ENCODE peak calls at places on chromosomes 7 and 10, in seven cellular contexts. One of them, this sample, is unnamed.

GRCh38 chr7:142685877-142686508 is 63.3 kb upstream of the PRSS1 start:
- DNase-seq in CD4-positive, alpha-beta memory T cell: no peak
- DNase-seq in thoracic aorta: no peak
- DNase-seq in body of pancreas: no peak
- DNase-seq in tibial artery: no peak
- DNase-seq in cardiac muscle cell: no peak
- DNase-seq in effector memory CD4-positive, alpha-beta T cell: no peak
- DNase-seq in this sample: no peak

GRCh38 chr7:23808421-23808820 is 98.4 kb downstream of the STK31 start:
- DNase-seq in body of pancreas: no peak
- DNase-seq in thoracic aorta: no peak
- DNase-seq in cardiac muscle cell: no peak
- DNase-seq in tibial artery: no peak
- DNase-seq in CD4-positive, alpha-beta memory T cell: no peak
- DNase-seq in effector memory CD4-positive, alpha-beta T cell: no peak
- DNase-seq in this sample: no peak

GRCh38 chr7:44969049-44969700 is 9.6 kb downstream of the MYO1G start:
- DNase-seq in cardiac muscle cell: no peak
- DNase-seq in CD4-positive, alpha-beta memory T cell: no peak
- DNase-seq in effector memory CD4-positive, alpha-beta T cell: no peak
- DNase-seq in thoracic aorta: no peak
- DNase-seq in tibial artery: no peak
- DNase-seq in body of pancreas: no peak
- DNase-seq in this sample: no peak

GRCh38 chr10:119256030-119256429 is 48.7 kb downstream of the GRK5 start:
- DNase-seq in effector memory CD4-positive, alpha-beta T cell: no peak
- DNase-seq in tibial artery: no peak
- DNase-seq in cardiac muscle cell: no peak
- DNase-seq in CD4-positive, alpha-beta memory T cell: no peak
- DNase-seq in thoracic aorta: no peak
- DNase-seq in body of pancreas: no peak
- DNase-seq in this sample: no peak

GRCh38 chr7:159045839-159046238 is 98.8 kb downstream of the VIPR2 start:
- DNase-seq in body of pancreas: no peak
- DNase-seq in cardiac muscle cell: no peak
- DNase-seq in thoracic aorta: no peak
- DNase-seq in CD4-positive, alpha-beta memory T cell: no peak
- DNase-seq in tibial artery: no peak
- DNase-seq in effector memory CD4-positive, alpha-beta T cell: no peak
- DNase-seq in this sample: no peak

GRCh38 chr10:72251635-72252034 is 22.1 kb upstream of the DDIT4 start:
- DNase-seq in effector memory CD4-positive, alpha-beta T cell: no peak
- DNase-seq in CD4-positive, alpha-beta memory T cell: no peak
- DNase-seq in thoracic aorta: no peak
- DNase-seq in tibial artery: no peak
- DNase-seq in cardiac muscle cell: no peak
- DNase-seq in body of pancreas: no peak
- DNase-seq in this sample: no peak

GRCh38 chr7:29877196-29877595 is 70.9 kb downstream of the WIPF3 start:
- DNase-seq in CD4-positive, alpha-beta memory T cell: no peak
- DNase-seq in body of pancreas: no peak
- DNase-seq in cardiac muscle cell: peak; percentile 22
- DNase-seq in tibial artery: no peak
- DNase-seq in effector memory CD4-positive, alpha-beta T cell: no peak
- DNase-seq in thoracic aorta: no peak
- DNase-seq in this sample: no peak

GRCh38 chr7:155802906-155803417 is 9.3 kb downstream of the SHH start:
- DNase-seq in tibial artery: no peak
- DNase-seq in body of pancreas: no peak
- DNase-seq in thoracic aorta: no peak
- DNase-seq in effector memory CD4-positive, alpha-beta T cell: no peak
- DNase-seq in cardiac muscle cell: no peak
- DNase-seq in CD4-positive, alpha-beta memory T cell: no peak
- DNase-seq in this sample: peak; percentile 35

GRCh38 chr7:139691253-139691781 is 86.5 kb downstream of the HIPK2 start:
- DNase-seq in thoracic aorta: no peak
- DNase-seq in cardiac muscle cell: peak; percentile 56
- DNase-seq in CD4-positive, alpha-beta memory T cell: no peak
- DNase-seq in effector memory CD4-positive, alpha-beta T cell: no peak
- DNase-seq in body of pancreas: peak; percentile 96
- DNase-seq in tibial artery: no peak
- DNase-seq in this sample: no peak

GRCh38 chr10:36446873-36447272 is 678.5 kb upstream of the ANKRD30A start:
- DNase-seq in tibial artery: no peak
- DNase-seq in body of pancreas: peak; percentile 52
- DNase-seq in cardiac muscle cell: peak; percentile 37
- DNase-seq in effector memory CD4-positive, alpha-beta T cell: no peak
- DNase-seq in thoracic aorta: no peak
- DNase-seq in CD4-positive, alpha-beta memory T cell: no peak
- DNase-seq in this sample: no peak

GRCh38 chr7:41886906-41887311 is 184.0 kb upstream of the INHBA start:
- DNase-seq in tibial artery: peak; percentile 70
- DNase-seq in body of pancreas: peak; percentile 16
- DNase-seq in thoracic aorta: peak; percentile 11
- DNase-seq in cardiac muscle cell: peak; percentile 95
- DNase-seq in effector memory CD4-positive, alpha-beta T cell: no peak
- DNase-seq in CD4-positive, alpha-beta memory T cell: no peak
- DNase-seq in this sample: no peak

GRCh38 chr7:90345548-90346319 is 782 bp upstream of the GTPBP10 start:
- DNase-seq in thoracic aorta: no peak
- DNase-seq in tibial artery: no peak
- DNase-seq in cardiac muscle cell: peak; percentile 64
- DNase-seq in body of pancreas: peak; percentile 9
- DNase-seq in effector memory CD4-positive, alpha-beta T cell: no peak
- DNase-seq in CD4-positive, alpha-beta memory T cell: no peak
- DNase-seq in this sample: no peak

GRCh38 chr10:36888925-36889573 is 236.3 kb upstream of the ANKRD30A start:
- DNase-seq in thoracic aorta: no peak
- DNase-seq in CD4-positive, alpha-beta memory T cell: peak; percentile 8
- DNase-seq in effector memory CD4-positive, alpha-beta T cell: no peak
- DNase-seq in tibial artery: no peak
- DNase-seq in body of pancreas: peak; percentile 30
- DNase-seq in cardiac muscle cell: peak; percentile 7
- DNase-seq in this sample: no peak

GRCh38 chr7:16668978-16669377 is 23.0 kb downstream of the BZW2 start:
- DNase-seq in body of pancreas: no peak
- DNase-seq in CD4-positive, alpha-beta memory T cell: no peak
- DNase-seq in cardiac muscle cell: peak; percentile 49
- DNase-seq in thoracic aorta: no peak
- DNase-seq in tibial artery: no peak
- DNase-seq in effector memory CD4-positive, alpha-beta T cell: no peak
- DNase-seq in this sample: no peak

GRCh38 chr10:15742102-15742501 is 22.4 kb upstream of the ITGA8 start:
- DNase-seq in tibial artery: no peak
- DNase-seq in CD4-positive, alpha-beta memory T cell: no peak
- DNase-seq in body of pancreas: no peak
- DNase-seq in effector memory CD4-positive, alpha-beta T cell: no peak
- DNase-seq in thoracic aorta: no peak
- DNase-seq in cardiac muscle cell: no peak
- DNase-seq in this sample: no peak

GRCh38 chr7:52475192-52475591 is 560.2 kb upstream of the POM121L12 start:
- DNase-seq in thoracic aorta: no peak
- DNase-seq in CD4-positive, alpha-beta memory T cell: no peak
- DNase-seq in tibial artery: no peak
- DNase-seq in body of pancreas: no peak
- DNase-seq in effector memory CD4-positive, alpha-beta T cell: no peak
- DNase-seq in cardiac muscle cell: no peak
- DNase-seq in this sample: no peak
- H3K4me3 ChIP-seq in thoracic aorta: no peak overlapping the region
- H3K4me3 ChIP-seq in CD4-positive, alpha-beta memory T cell: no peak overlapping the region
- H3K4me3 ChIP-seq in tibial artery: no peak overlapping the region
- H3K4me3 ChIP-seq in body of pancreas: no peak overlapping the region
- H3K4me3 ChIP-seq in effector memory CD4-positive, alpha-beta T cell: no peak overlapping the region
- H3K4me3 ChIP-seq in cardiac muscle cell: no peak overlapping the region
- H3K4me3 ChIP-seq in this sample: no peak overlapping the region

DNA sequence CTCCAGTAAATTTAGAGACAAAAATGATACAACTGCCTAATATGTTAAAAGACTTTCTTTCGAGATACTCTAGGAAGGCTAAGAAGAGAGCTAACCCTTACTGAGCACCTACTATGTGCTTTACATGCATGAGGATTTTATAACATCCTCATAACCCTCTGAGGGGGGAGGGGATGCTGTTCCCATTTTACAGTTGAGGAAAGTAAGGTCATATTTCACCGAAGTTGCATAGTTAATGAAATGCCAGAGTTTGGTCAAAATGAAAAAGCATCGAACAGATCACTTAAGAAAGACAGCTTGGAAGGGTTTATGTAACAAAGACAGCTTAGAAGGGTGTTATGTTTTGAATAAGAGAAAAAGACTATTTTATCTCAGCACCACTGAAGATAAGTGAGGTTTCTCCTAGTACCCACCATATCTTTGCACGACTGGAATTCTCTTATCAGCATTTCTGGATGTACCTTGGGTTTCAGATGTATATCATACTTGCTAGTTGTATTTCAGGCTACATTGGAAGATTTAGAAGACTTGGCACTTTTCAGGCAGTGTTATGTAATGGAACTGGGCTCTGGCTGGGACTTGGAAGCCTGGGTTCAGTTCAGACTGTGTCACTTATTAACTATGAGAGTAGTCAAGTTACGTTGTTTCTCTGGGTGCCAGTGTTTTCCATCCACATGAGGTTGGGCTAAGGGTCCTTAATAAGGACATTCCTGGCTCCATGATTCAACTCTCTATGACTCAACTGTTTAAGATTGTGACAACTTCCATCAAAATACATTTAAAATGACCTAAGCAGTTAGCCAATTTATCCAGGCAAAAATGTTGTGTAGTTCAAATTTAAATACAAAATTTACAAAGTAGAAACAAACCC is 6.0 kb downstream of the RHOBTB1 start:
- DNase-seq in cardiac muscle cell: peak; percentile 38
- DNase-seq in effector memory CD4-positive, alpha-beta T cell: no peak
- DNase-seq in CD4-positive, alpha-beta memory T cell: no peak
- DNase-seq in thoracic aorta: peak; percentile 19
- DNase-seq in body of pancreas: peak; percentile 13
- DNase-seq in tibial artery: peak; percentile 47
- DNase-seq in this sample: no peak
- H3K27ac ChIP-seq in cardiac muscle cell: no peak overlapping the region
- H3K27ac ChIP-seq in effector memory CD4-positive, alpha-beta T cell: no peak overlapping the region
- H3K27ac ChIP-seq in CD4-positive, alpha-beta memory T cell: no peak overlapping the region
- H3K27ac ChIP-seq in thoracic aorta: peak overlapping the region; percentile 58
- H3K27ac ChIP-seq in body of pancreas: peak overlapping the region; percentile 49
- H3K27ac ChIP-seq in tibial artery: peak overlapping the region; percentile 97
- H3K27ac ChIP-seq in this sample: peak overlapping the region; percentile 54

GRCh38 chr7:100825215-100825671 is 2.1 kb downstream of the EPHB4 start:
- DNase-seq in cardiac muscle cell: no peak
- DNase-seq in CD4-positive, alpha-beta memory T cell: no peak
- DNase-seq in effector memory CD4-positive, alpha-beta T cell: no peak
- DNase-seq in body of pancreas: no peak
- DNase-seq in thoracic aorta: no peak
- DNase-seq in tibial artery: no peak
- DNase-seq in this sample: no peak
- H3K4me3 ChIP-seq in cardiac muscle cell: peak overlapping the region; percentile 95
- H3K4me3 ChIP-seq in CD4-positive, alpha-beta memory T cell: no peak overlapping the region
- H3K4me3 ChIP-seq in effector memory CD4-positive, alpha-beta T cell: no peak overlapping the region
- H3K4me3 ChIP-seq in body of pancreas: no peak overlapping the region
- H3K4me3 ChIP-seq in thoracic aorta: peak overlapping the region; percentile 71
- H3K4me3 ChIP-seq in tibial artery: peak overlapping the region; percentile 57
- H3K4me3 ChIP-seq in this sample: peak overlapping the region; percentile 72

DNA sequence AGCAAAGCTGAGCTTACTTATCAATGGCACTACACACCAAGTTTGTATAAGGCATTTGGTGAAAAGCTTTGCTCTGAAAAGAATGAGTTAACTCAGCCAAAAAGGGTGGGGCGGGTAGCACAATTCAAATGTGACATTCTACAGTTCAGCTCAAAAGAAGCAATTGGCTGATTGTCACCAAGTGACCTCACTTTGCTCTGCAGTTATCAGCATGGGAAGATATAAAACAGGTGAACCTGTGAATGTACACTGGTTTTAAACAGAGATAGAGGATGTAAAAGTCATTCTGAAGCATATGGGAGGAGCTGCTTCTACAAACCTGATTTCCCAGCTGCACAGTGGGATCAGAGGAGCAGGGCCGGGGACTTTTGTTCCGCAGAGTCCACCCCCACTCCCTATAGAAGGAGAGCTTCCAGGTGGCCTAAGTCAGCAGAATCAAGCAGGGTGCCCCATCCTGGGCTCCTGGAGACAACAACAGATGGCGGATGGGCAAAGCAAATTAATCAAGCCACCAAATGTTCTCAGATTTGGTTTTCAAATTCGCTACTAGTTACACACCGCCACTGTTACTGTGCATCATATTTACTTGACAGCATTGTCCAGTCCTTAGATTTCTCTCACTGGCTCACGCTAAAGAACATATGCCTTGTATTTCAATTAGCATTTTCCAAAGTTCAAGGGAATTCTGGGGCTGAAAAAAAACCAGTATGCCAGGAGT is 27.5 kb upstream of the NPVF start:
- DNase-seq in tibial artery: no peak
- DNase-seq in CD4-positive, alpha-beta memory T cell: no peak
- DNase-seq in thoracic aorta: no peak
- DNase-seq in cardiac muscle cell: no peak
- DNase-seq in effector memory CD4-positive, alpha-beta T cell: no peak
- DNase-seq in body of pancreas: peak; percentile 25
- DNase-seq in this sample: no peak
- H3K27ac ChIP-seq in tibial artery: no peak overlapping the region
- H3K27ac ChIP-seq in CD4-positive, alpha-beta memory T cell: no peak overlapping the region
- H3K27ac ChIP-seq in thoracic aorta: no peak overlapping the region
- H3K27ac ChIP-seq in cardiac muscle cell: no peak overlapping the region
- H3K27ac ChIP-seq in effector memory CD4-positive, alpha-beta T cell: no peak overlapping the region
- H3K27ac ChIP-seq in body of pancreas: no peak overlapping the region
- H3K27ac ChIP-seq in this sample: no peak overlapping the region

GRCh38 chr7:118220583-118220982 is 3.9 kb upstream of the ANKRD7 start:
- DNase-seq in cardiac muscle cell: no peak
- DNase-seq in effector memory CD4-positive, alpha-beta T cell: no peak
- DNase-seq in tibial artery: no peak
- DNase-seq in CD4-positive, alpha-beta memory T cell: no peak
- DNase-seq in body of pancreas: no peak
- DNase-seq in thoracic aorta: no peak
- DNase-seq in this sample: no peak
- H3K4me3 ChIP-seq in cardiac muscle cell: no peak overlapping the region
- H3K4me3 ChIP-seq in effector memory CD4-positive, alpha-beta T cell: no peak overlapping the region
- H3K4me3 ChIP-seq in tibial artery: no peak overlapping the region
- H3K4me3 ChIP-seq in CD4-positive, alpha-beta memory T cell: no peak overlapping the region
- H3K4me3 ChIP-seq in body of pancreas: no peak overlapping the region
- H3K4me3 ChIP-seq in thoracic aorta: no peak overlapping the region
- H3K4me3 ChIP-seq in this sample: no peak overlapping the region

DNA sequence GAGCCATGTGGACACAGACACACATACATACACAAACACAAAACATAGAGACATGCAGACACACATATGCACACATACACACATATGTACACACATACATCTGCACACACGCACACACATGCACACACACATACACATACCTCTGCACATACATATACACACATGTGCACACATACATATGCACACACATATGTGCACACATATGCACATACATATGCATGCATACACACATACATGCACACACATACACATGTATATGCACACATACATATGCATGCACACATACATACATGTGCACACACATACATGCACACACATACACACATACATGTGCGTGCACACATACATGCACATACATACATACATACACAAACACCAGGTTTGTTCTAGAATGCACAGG is 236.3 kb upstream of the FOXK1 start:
- DNase-seq in cardiac muscle cell: no peak
- DNase-seq in effector memory CD4-positive, alpha-beta T cell: no peak
- DNase-seq in CD4-positive, alpha-beta memory T cell: no peak
- DNase-seq in thoracic aorta: no peak
- DNase-seq in body of pancreas: no peak
- DNase-seq in tibial artery: no peak
- DNase-seq in this sample: no peak
- H3K27ac ChIP-seq in cardiac muscle cell: no peak overlapping the region
- H3K27ac ChIP-seq in effector memory CD4-positive, alpha-beta T cell: no peak overlapping the region
- H3K27ac ChIP-seq in CD4-positive, alpha-beta memory T cell: no peak overlapping the region
- H3K27ac ChIP-seq in thoracic aorta: no peak overlapping the region
- H3K27ac ChIP-seq in body of pancreas: no peak overlapping the region
- H3K27ac ChIP-seq in tibial artery: no peak overlapping the region
- H3K27ac ChIP-seq in this sample: no peak overlapping the region

GRCh38 chr7:6228363-6228762 is 44.1 kb downstream of the CYTH3 start:
- DNase-seq in CD4-positive, alpha-beta memory T cell: no peak
- DNase-seq in cardiac muscle cell: peak; percentile 77
- DNase-seq in effector memory CD4-positive, alpha-beta T cell: no peak
- DNase-seq in body of pancreas: no peak
- DNase-seq in tibial artery: no peak
- DNase-seq in thoracic aorta: no peak
- DNase-seq in this sample: no peak
- H3K4me3 ChIP-seq in CD4-positive, alpha-beta memory T cell: no peak overlapping the region
- H3K4me3 ChIP-seq in cardiac muscle cell: no peak overlapping the region
- H3K4me3 ChIP-seq in effector memory CD4-positive, alpha-beta T cell: no peak overlapping the region
- H3K4me3 ChIP-seq in body of pancreas: no peak overlapping the region
- H3K4me3 ChIP-seq in tibial artery: peak overlapping the region; percentile 1
- H3K4me3 ChIP-seq in thoracic aorta: peak overlapping the region; percentile 18
- H3K4me3 ChIP-seq in this sample: peak overlapping the region; percentile 0

This sample was measured in lower lobe of right lung.